ENCODE peak calls at places on chromosomes 7 and 10, in seven cellular contexts. O is psoas muscle; L is skeletal muscle cell; U is WTC11; P is activated T-helper 1 cell treated with anti-CD3 and anti-CD28 coated beads, Interleukin-2, amount 50 U/mL, for 16 hours; N is transverse colon; W is GM10248. A is an unnamed sample.

GRCh38 chr10:73848821-73849489 is 25.4 kb downstream of the CAMK2G start:
- DNase-seq in W (peak; percentile 93), N (peak; percentile 90), U (peak; percentile 93), P (peak; percentile 82), L (peak; percentile 35), O (peak; percentile 86), A (peak; percentile 90)

GRCh38 chr10:94251568-94251967 is 111.2 kb downstream of the NOC3L start:
- DNase-seq in N (no peak), W (no peak), L (no peak), O (no peak), U (no peak), P (no peak), A (no peak)

GRCh38 chr7:24143547-24143946 is 140.4 kb upstream of the NPY start:
- DNase-seq in W (no peak), O (no peak), L (no peak), U (no peak), P (no peak), N (no peak), A (no peak)

GRCh38 chr7:29488977-29489376 is 74.7 kb upstream of the PRR15 start:
- DNase-seq in W (no peak), P (no peak), N (no peak), O (no peak), L (peak; percentile 59), U (no peak), A (no peak)

GRCh38 chr7:51085034-51085692 is 231.4 kb downstream of the COBL start:
- DNase-seq in L (no peak), P (no peak), W (no peak), N (no peak), O (no peak), U (no peak), A (no peak)

GRCh38 chr10:116809528-116810500 is 39.5 kb upstream of the ENO4 start:
- DNase-seq in W (no peak), U (peak; percentile 75), O (no peak), P (no peak), L (no peak), N (peak; percentile 27), A (no peak)

GRCh38 chr10:72218756-72219155 is 2.7 kb upstream of the ASCC1 start:
- DNase-seq in W (no peak), P (no peak), U (no peak), L (no peak), O (no peak), N (no peak), A (no peak)

GRCh38 chr7:108561047-108561619 is 8.4 kb downstream of the THAP5 start:
- DNase-seq in L (no peak), P (no peak), N (no peak), W (no peak), U (no peak), O (no peak), A (no peak)

GRCh38 chr10:6230335-6230734 is 27.6 kb downstream of the PFKFB3 start:
- DNase-seq in N (no peak), U (no peak), W (no peak), P (no peak), O (no peak), L (no peak), A (no peak)

GRCh38 chr7:113389247-113389646 is 270.9 kb upstream of the SMIM30 start:
- DNase-seq in L (no peak), W (no peak), P (no peak), U (no peak), O (no peak), N (no peak), A (no peak)

GRCh38 chr10:7950981-7951847 is 103.3 kb upstream of the GATA3 start:
- DNase-seq in W (no peak), O (no peak), P (no peak), U (no peak), N (no peak), L (no peak), A (no peak)

GRCh38 chr7:39587393-39587792 is 21.2 kb downstream of the YAE1 start:
- DNase-seq in N (no peak), O (no peak), U (no peak), P (no peak), W (no peak), L (no peak), A (no peak)

GRCh38 chr7:27260211-27260610 is 17.6 kb downstream of the EVX1 start:
- DNase-seq in W (no peak), L (no peak), O (no peak), N (no peak), P (no peak), U (no peak), A (no peak)

GRCh38 chr7:85995101-85995500 is 648.6 kb upstream of the GRM3 start:
- DNase-seq in U (no peak), O (no peak), L (no peak), W (no peak), N (no peak), P (no peak), A (no peak)

GRCh38 chr10:34637419-34637911 is 177.6 kb downstream of the PARD3 start:
- DNase-seq in W (peak; percentile 75), U (peak; percentile 89), P (peak; percentile 37), O (peak; percentile 64), N (peak; percentile 69), L (no peak), A (peak; percentile 44)

GRCh38 chr10:30581779-30582380 is 47.7 kb downstream of the LYZL2 start:
- DNase-seq in U (peak; percentile 26), L (no peak), O (no peak), W (peak; percentile 61), P (no peak), N (peak; percentile 19), A (peak; percentile 7)

GRCh38 chr10:5882961-5883360 is 6.7 kb downstream of the ANKRD16 start:
- DNase-seq in L (no peak), N (no peak), O (no peak), W (no peak), U (no peak), P (no peak), A (no peak)

GRCh38 chr7:41581041-41581440 is 121.8 kb downstream of the INHBA start:
- DNase-seq in P (no peak), W (no peak), O (no peak), U (no peak), N (no peak), L (no peak), A (no peak)

GRCh38 chr10:100038561-100039071 is 28.9 kb upstream of the DNMBP start:
- DNase-seq in P (no peak), W (no peak), N (peak; percentile 18), L (no peak), O (no peak), U (no peak), A (no peak)

GRCh38 chr10:36578306-36578705 is 547.1 kb upstream of the ANKRD30A start:
- DNase-seq in P (no peak), U (no peak), L (peak; percentile 36), N (no peak), O (no peak), W (no peak), A (no peak)

GRCh38 chr10:84197643-84198042 is 3.3 kb downstream of the CDHR1 start:
- DNase-seq in W (no peak), L (no peak), U (no peak), O (no peak), P (no peak), N (peak; percentile 7), A (no peak)

GRCh38 chr7:101165075-101165957 is at the start of gene VGF:
- DNase-seq in U (peak; percentile 98), L (peak; percentile 84), O (peak; percentile 91), N (peak; percentile 93), P (peak; percentile 84), W (peak; percentile 97), A (peak; percentile 87)

GRCh38 chr7:110590415-110590814 is 500.5 kb upstream of the LRRN3 start:
- DNase-seq in L (no peak), P (no peak), N (no peak), W (no peak), U (peak; percentile 34), O (no peak), A (no peak)

GRCh38 chr7:78279035-78279434 is 480.5 kb downstream of the PHTF2 start:
- DNase-seq in U (no peak), N (no peak), W (no peak), P (no peak), O (no peak), L (peak; percentile 44), A (no peak)

GRCh38 chr10:16756561-16757221 is 60.5 kb downstream of the RSU1 start:
- DNase-seq in W (no peak), N (no peak), P (no peak), L (peak; percentile 24), U (no peak), O (no peak), A (no peak)

GRCh38 chr7:117061751-117062150 is 108.5 kb downstream of the ST7 start:
- DNase-seq in U (no peak), N (no peak), O (no peak), P (no peak), W (no peak), L (no peak), A (no peak)

GRCh38 chr10:81820418-81820817 is 54.6 kb upstream of the NRG3 start:
- DNase-seq in O (no peak), P (no peak), N (no peak), W (no peak), U (no peak), L (no peak), A (no peak)

GRCh38 chr7:101532000-101532399 is 97.1 kb downstream of the MYL10 start:
- DNase-seq in W (no peak), N (no peak), P (no peak), O (no peak), L (no peak), U (no peak), A (no peak)

GRCh38 chr7:8211725-8212096 is 50.3 kb downstream of the ICA1 start:
- DNase-seq in P (no peak), L (no peak), W (no peak), O (no peak), N (no peak), U (no peak), A (no peak)

GRCh38 chr10:103569877-103570276 is 76.4 kb downstream of the NEURL1 start:
- DNase-seq in O (no peak), W (no peak), U (no peak), N (no peak), P (no peak), L (no peak), A (no peak)

GRCh38 chr10:119680050-119680449 is 28.9 kb downstream of the BAG3 start:
- DNase-seq in N (no peak), O (no peak), L (no peak), U (no peak), W (no peak), P (no peak), A (no peak)

GRCh38 chr7:91653257-91653656 is 227.2 kb downstream of the MTERF1 start:
- DNase-seq in P (no peak), L (no peak), O (no peak), W (no peak), U (no peak), N (no peak), A (no peak)

GRCh38 chr10:62433901-62434300 is 59.7 kb downstream of the ZNF365 start:
- DNase-seq in U (no peak), L (no peak), O (no peak), W (no peak), N (no peak), P (no peak), A (no peak)

GRCh38 chr7:26863504-26864308 is 684 bp downstream of the SKAP2 start:
- DNase-seq in O (no peak), U (no peak), N (no peak), P (no peak), L (no peak), W (peak; percentile 42), A (no peak)

GRCh38 chr10:70740441-70741288 is 44.5 kb downstream of the TBATA start:
- DNase-seq in N (no peak), L (no peak), W (no peak), U (no peak), P (no peak), O (no peak), A (no peak)

GRCh38 chr10:123294109-123294508 is 139.9 kb downstream of the BUB3 start:
- DNase-seq in N (no peak), U (no peak), O (no peak), L (no peak), W (no peak), P (no peak), A (no peak)